ENCODE peak calls at places on chromosomes 4 and X, in nine cellular contexts. One of them, this sample, is unnamed.

GRCh38 chrX:129323115-129323514 is 200.2 kb downstream of the SMARCA1 start:
- DNase-seq in BE2C: no peak
- DNase-seq in dorsolateral prefrontal cortex: no peak
- DNase-seq in tibial nerve: no peak
- DNase-seq in stomach: no peak
- DNase-seq in GM06990: no peak
- DNase-seq in cardiac muscle cell: no peak
- DNase-seq in spleen: no peak
- DNase-seq in tibial artery: no peak
- DNase-seq in this sample: no peak

GRCh38 chr4:95107635-95108034 is 349.9 kb downstream of the BMPR1B start:
- DNase-seq in GM06990: no peak
- DNase-seq in spleen: no peak
- DNase-seq in stomach: peak; percentile 70
- DNase-seq in cardiac muscle cell: no peak
- DNase-seq in dorsolateral prefrontal cortex: no peak
- DNase-seq in tibial nerve: peak; percentile 18
- DNase-seq in tibial artery: no peak
- DNase-seq in BE2C: no peak
- DNase-seq in this sample: peak; percentile 86

GRCh38 chr4:184265566-184266351 is 48.1 kb upstream of the ENPP6 start:
- DNase-seq in dorsolateral prefrontal cortex: no peak
- DNase-seq in spleen: no peak
- DNase-seq in cardiac muscle cell: no peak
- DNase-seq in tibial nerve: no peak
- DNase-seq in GM06990: peak; percentile 39
- DNase-seq in stomach: no peak
- DNase-seq in BE2C: no peak
- DNase-seq in tibial artery: no peak
- DNase-seq in this sample: no peak

GRCh38 chr4:153735901-153736461 is 23.8 kb downstream of the RNF175 start:
- DNase-seq in BE2C: no peak
- DNase-seq in spleen: no peak
- DNase-seq in GM06990: no peak
- DNase-seq in cardiac muscle cell: no peak
- DNase-seq in stomach: no peak
- DNase-seq in dorsolateral prefrontal cortex: no peak
- DNase-seq in tibial artery: no peak
- DNase-seq in tibial nerve: no peak
- DNase-seq in this sample: peak; percentile 15

GRCh38 chr4:61200195-61200990 is at the start of gene ADGRL3:
- DNase-seq in stomach: no peak
- DNase-seq in spleen: peak; percentile 71
- DNase-seq in BE2C: peak; percentile 71
- DNase-seq in tibial nerve: no peak
- DNase-seq in tibial artery: peak; percentile 68
- DNase-seq in GM06990: no peak
- DNase-seq in dorsolateral prefrontal cortex: peak; percentile 36
- DNase-seq in cardiac muscle cell: peak; percentile 78
- DNase-seq in this sample: no peak

GRCh38 chr4:138611721-138612120 is 369.6 kb upstream of the SLC7A11 start:
- DNase-seq in tibial nerve: no peak
- DNase-seq in spleen: no peak
- DNase-seq in stomach: no peak
- DNase-seq in cardiac muscle cell: peak; percentile 8
- DNase-seq in dorsolateral prefrontal cortex: no peak
- DNase-seq in GM06990: no peak
- DNase-seq in tibial artery: no peak
- DNase-seq in BE2C: peak; percentile 37
- DNase-seq in this sample: no peak

GRCh38 chr4:132982151-132982550 is 166.9 kb upstream of the PCDH10 start:
- DNase-seq in tibial artery: no peak
- DNase-seq in tibial nerve: no peak
- DNase-seq in BE2C: no peak
- DNase-seq in spleen: no peak
- DNase-seq in dorsolateral prefrontal cortex: no peak
- DNase-seq in stomach: no peak
- DNase-seq in cardiac muscle cell: no peak
- DNase-seq in GM06990: no peak
- DNase-seq in this sample: no peak

GRCh38 chr4:83389037-83389755 is 54.5 kb upstream of the HPSE start:
- DNase-seq in dorsolateral prefrontal cortex: no peak
- DNase-seq in cardiac muscle cell: no peak
- DNase-seq in BE2C: no peak
- DNase-seq in stomach: no peak
- DNase-seq in tibial nerve: no peak
- DNase-seq in tibial artery: no peak
- DNase-seq in spleen: no peak
- DNase-seq in GM06990: no peak
- DNase-seq in this sample: peak; percentile 15

GRCh38 chr4:54090804-54091623 is 8.9 kb upstream of the GSX2 start:
- DNase-seq in dorsolateral prefrontal cortex: no peak
- DNase-seq in BE2C: no peak
- DNase-seq in GM06990: no peak
- DNase-seq in stomach: peak; percentile 51
- DNase-seq in tibial artery: peak; percentile 75
- DNase-seq in tibial nerve: no peak
- DNase-seq in cardiac muscle cell: no peak
- DNase-seq in spleen: no peak
- DNase-seq in this sample: peak; percentile 36

GRCh38 chr4:7844247-7844991 is 95.2 kb downstream of the AFAP1 start:
- DNase-seq in stomach: peak; percentile 83
- DNase-seq in tibial artery: peak; percentile 88
- DNase-seq in spleen: no peak
- DNase-seq in GM06990: no peak
- DNase-seq in dorsolateral prefrontal cortex: peak; percentile 66
- DNase-seq in tibial nerve: peak; percentile 74
- DNase-seq in cardiac muscle cell: peak; percentile 57
- DNase-seq in BE2C: peak; percentile 90
- DNase-seq in this sample: peak; percentile 79

GRCh38 chr4:153530284-153530995 is 64.3 kb downstream of the TMEM131L start:
- DNase-seq in tibial nerve: no peak
- DNase-seq in spleen: no peak
- DNase-seq in stomach: no peak
- DNase-seq in BE2C: no peak
- DNase-seq in cardiac muscle cell: no peak
- DNase-seq in dorsolateral prefrontal cortex: no peak
- DNase-seq in GM06990: no peak
- DNase-seq in tibial artery: no peak
- DNase-seq in this sample: no peak

DNA sequence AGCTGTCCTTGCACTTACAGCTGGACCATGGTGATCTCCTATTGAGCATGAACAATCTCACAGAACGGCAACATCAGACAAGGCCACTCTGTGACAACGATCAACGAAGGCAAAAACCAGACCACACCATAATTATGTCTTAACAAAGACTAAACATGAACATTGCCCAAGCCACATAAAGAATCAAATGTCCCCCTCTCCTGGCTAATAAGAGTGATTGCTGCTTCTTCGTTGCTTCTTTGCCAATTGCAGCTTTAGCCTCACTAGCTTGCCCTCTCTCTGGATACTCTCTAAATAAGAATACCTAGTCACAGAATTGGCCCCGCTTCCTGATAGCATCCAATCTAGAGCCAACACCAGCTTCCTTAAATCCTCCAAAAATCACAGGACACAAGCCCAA is 41.5 kb upstream of the PGRMC1 start:
- DNase-seq in cardiac muscle cell: peak; percentile 19
- DNase-seq in tibial nerve: no peak
- DNase-seq in dorsolateral prefrontal cortex: no peak
- DNase-seq in tibial artery: no peak
- DNase-seq in spleen: no peak
- DNase-seq in BE2C: no peak
- DNase-seq in GM06990: no peak
- DNase-seq in stomach: no peak
- DNase-seq in this sample: no peak
- TF ChIP-seq CTCF in cardiac muscle cell: peak; percentile 41
- TF ChIP-seq CTCF in tibial nerve: no peak
- TF ChIP-seq CTCF in dorsolateral prefrontal cortex: no peak
- TF ChIP-seq CTCF in tibial artery: no peak
- TF ChIP-seq CTCF in spleen: no peak
- TF ChIP-seq CTCF in BE2C: peak; percentile 40
- TF ChIP-seq CTCF in GM06990: peak; percentile 32
- TF ChIP-seq CTCF in stomach: no peak
- TF ChIP-seq CTCF in this sample: peak; percentile 11

GRCh38 chrX:11557120-11557519 is 108.6 kb downstream of the ARHGAP6 start:
- DNase-seq in tibial nerve: no peak
- DNase-seq in BE2C: no peak
- DNase-seq in dorsolateral prefrontal cortex: no peak
- DNase-seq in spleen: no peak
- DNase-seq in GM06990: no peak
- DNase-seq in cardiac muscle cell: no peak
- DNase-seq in tibial artery: no peak
- DNase-seq in stomach: no peak
- DNase-seq in this sample: peak; percentile 80

GRCh38 chrX:11558972-11559371 is 106.7 kb downstream of the ARHGAP6 start:
- DNase-seq in tibial artery: no peak
- DNase-seq in dorsolateral prefrontal cortex: no peak
- DNase-seq in spleen: no peak
- DNase-seq in stomach: peak; percentile 29
- DNase-seq in tibial nerve: no peak
- DNase-seq in BE2C: peak; percentile 33
- DNase-seq in GM06990: no peak
- DNase-seq in cardiac muscle cell: no peak
- DNase-seq in this sample: no peak

GRCh38 chrX:11553594-11553993 is 112.1 kb downstream of the ARHGAP6 start:
- DNase-seq in tibial artery: no peak
- DNase-seq in spleen: no peak
- DNase-seq in stomach: no peak
- DNase-seq in tibial nerve: no peak
- DNase-seq in BE2C: no peak
- DNase-seq in dorsolateral prefrontal cortex: no peak
- DNase-seq in cardiac muscle cell: no peak
- DNase-seq in GM06990: no peak
- DNase-seq in this sample: no peak

GRCh38 chrX:11555759-11556158 is 110.0 kb downstream of the ARHGAP6 start:
- DNase-seq in stomach: no peak
- DNase-seq in GM06990: no peak
- DNase-seq in cardiac muscle cell: no peak
- DNase-seq in BE2C: no peak
- DNase-seq in dorsolateral prefrontal cortex: no peak
- DNase-seq in tibial artery: no peak
- DNase-seq in tibial nerve: no peak
- DNase-seq in spleen: no peak
- DNase-seq in this sample: peak; percentile 34
- H3K4me3 ChIP-seq in stomach: no peak overlapping the region
- H3K4me3 ChIP-seq in GM06990: no peak overlapping the region
- H3K4me3 ChIP-seq in cardiac muscle cell: no peak overlapping the region
- H3K4me3 ChIP-seq in BE2C: no peak overlapping the region
- H3K4me3 ChIP-seq in dorsolateral prefrontal cortex: no peak overlapping the region
- H3K4me3 ChIP-seq in tibial artery: no peak overlapping the region
- H3K4me3 ChIP-seq in tibial nerve: no peak overlapping the region
- H3K4me3 ChIP-seq in spleen: no peak overlapping the region
- H3K4me3 ChIP-seq in this sample: no peak overlapping the region

GRCh38 chrX:20409991-20410390 is 143.3 kb upstream of the RPS6KA3 start:
- DNase-seq in BE2C: no peak
- DNase-seq in dorsolateral prefrontal cortex: no peak
- DNase-seq in cardiac muscle cell: no peak
- DNase-seq in tibial nerve: no peak
- DNase-seq in stomach: no peak
- DNase-seq in GM06990: no peak
- DNase-seq in tibial artery: no peak
- DNase-seq in spleen: no peak
- DNase-seq in this sample: no peak

GRCh38 chrX:20410540-20410939 is 143.8 kb upstream of the RPS6KA3 start:
- DNase-seq in stomach: no peak
- DNase-seq in spleen: no peak
- DNase-seq in dorsolateral prefrontal cortex: no peak
- DNase-seq in tibial nerve: no peak
- DNase-seq in tibial artery: no peak
- DNase-seq in cardiac muscle cell: no peak
- DNase-seq in BE2C: no peak
- DNase-seq in GM06990: no peak
- DNase-seq in this sample: no peak

GRCh38 chrX:20414781-20415445 is 148.2 kb upstream of the RPS6KA3 start:
- DNase-seq in cardiac muscle cell: no peak
- DNase-seq in BE2C: no peak
- DNase-seq in stomach: no peak
- DNase-seq in spleen: no peak
- DNase-seq in dorsolateral prefrontal cortex: no peak
- DNase-seq in GM06990: no peak
- DNase-seq in tibial artery: no peak
- DNase-seq in tibial nerve: no peak
- DNase-seq in this sample: no peak

GRCh38 chrX:20412871-20413486 is 146.3 kb upstream of the RPS6KA3 start:
- DNase-seq in spleen: peak; percentile 89
- DNase-seq in dorsolateral prefrontal cortex: no peak
- DNase-seq in BE2C: no peak
- DNase-seq in stomach: peak; percentile 29
- DNase-seq in cardiac muscle cell: no peak
- DNase-seq in tibial nerve: peak; percentile 4
- DNase-seq in GM06990: peak; percentile 20
- DNase-seq in tibial artery: peak; percentile 55
- DNase-seq in this sample: no peak

DNA sequence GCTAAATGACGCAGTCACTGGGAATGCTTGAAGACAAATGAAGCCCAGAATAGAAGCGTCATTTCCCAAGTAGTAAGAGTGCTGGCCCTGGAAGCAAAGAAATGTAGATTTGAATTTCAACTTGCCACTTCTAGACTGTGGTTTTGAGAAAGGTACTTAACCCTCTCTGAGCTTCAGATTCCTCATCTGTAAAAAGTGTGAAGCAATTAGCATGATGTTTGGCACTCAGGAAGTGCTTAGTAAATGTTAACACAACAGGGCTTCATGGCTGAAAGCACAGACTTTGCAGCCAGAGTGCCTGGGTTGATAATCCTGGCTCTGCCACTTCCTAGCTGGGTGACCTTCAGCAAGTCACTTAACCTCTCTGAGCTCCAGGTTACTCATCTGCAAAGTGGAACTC is 147.4 kb upstream of the RPS6KA3 start:
- DNase-seq in BE2C: no peak
- DNase-seq in GM06990: no peak
- DNase-seq in cardiac muscle cell: no peak
- DNase-seq in dorsolateral prefrontal cortex: no peak
- DNase-seq in tibial artery: no peak
- DNase-seq in tibial nerve: no peak
- DNase-seq in stomach: no peak
- DNase-seq in spleen: no peak
- DNase-seq in this sample: no peak
- H3K27me3 ChIP-seq in BE2C: no peaks in the 10 kb centered on the region
- H3K27me3 ChIP-seq in GM06990: no peaks in the 10 kb centered on the region
- H3K27me3 ChIP-seq in cardiac muscle cell: no peaks in the 10 kb centered on the region
- H3K27me3 ChIP-seq in dorsolateral prefrontal cortex: peaks cover 65% of the 10 kb centered on the region
- H3K27me3 ChIP-seq in tibial artery: no peaks in the 10 kb centered on the region
- H3K27me3 ChIP-seq in tibial nerve: no peaks in the 10 kb centered on the region
- H3K27me3 ChIP-seq in stomach: no peaks in the 10 kb centered on the region
- H3K27me3 ChIP-seq in spleen: no peaks in the 10 kb centered on the region
- H3K27me3 ChIP-seq in this sample: no peaks in the 10 kb centered on the region

DNA sequence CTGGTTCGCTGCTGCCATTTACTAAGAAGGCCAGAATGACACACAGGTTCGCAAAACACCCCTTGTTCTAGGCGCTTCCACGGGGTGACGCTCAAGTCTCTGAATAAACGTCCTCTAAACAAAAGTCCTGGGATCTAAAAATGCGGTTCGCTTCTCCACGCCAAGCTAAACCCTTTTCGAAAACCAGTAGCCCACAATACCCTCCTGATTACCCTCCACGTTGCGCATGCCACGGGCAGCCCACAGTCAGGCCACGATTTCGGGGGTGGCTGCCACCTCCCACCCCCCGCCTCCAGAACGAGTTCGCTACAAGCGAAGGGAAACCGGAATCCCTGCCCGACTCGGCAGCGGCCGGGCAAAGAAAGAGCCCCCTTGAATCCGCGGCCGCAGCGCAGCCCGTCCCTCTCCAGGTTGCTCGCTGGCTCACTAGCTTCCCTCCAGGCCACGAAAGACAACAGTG is 423 bp downstream of the RPL39 start:
- DNase-seq in tibial nerve: peak; percentile 13
- DNase-seq in tibial artery: peak; percentile 64
- DNase-seq in BE2C: peak; percentile 8
- DNase-seq in dorsolateral prefrontal cortex: no peak
- DNase-seq in spleen: no peak
- DNase-seq in cardiac muscle cell: peak; percentile 17
- DNase-seq in GM06990: no peak
- DNase-seq in stomach: no peak
- DNase-seq in this sample: peak; percentile 28
- TF ChIP-seq CTCF in tibial nerve: no peak
- TF ChIP-seq CTCF in tibial artery: no peak
- TF ChIP-seq CTCF in BE2C: no peak
- TF ChIP-seq CTCF in dorsolateral prefrontal cortex: no peak
- TF ChIP-seq CTCF in spleen: no peak
- TF ChIP-seq CTCF in cardiac muscle cell: peak; percentile 15
- TF ChIP-seq CTCF in GM06990: peak; percentile 23
- TF ChIP-seq CTCF in stomach: no peak
- TF ChIP-seq CTCF in this sample: peak; percentile 10

This sample was measured in bronchial epithelial cell.